ENCODE peak calls at places on chromosomes 6 and 20, in six cellular contexts. One of them, this sample, is unnamed.

GRCh38 chr6:133169901-133170300 is 71.3 kb upstream of the EYA4 start:
- DNase-seq in GM12878: no peak
- DNase-seq in K562: no peak
- DNase-seq in HepG2: no peak
- DNase-seq in HCT116: no peak
- DNase-seq in H1: no peak
- DNase-seq in this sample: no peak

GRCh38 chr6:15935661-15936060 is 193.2 kb upstream of the MYLIP start:
- DNase-seq in K562: no peak
- DNase-seq in HCT116: no peak
- DNase-seq in GM12878: no peak
- DNase-seq in H1: no peak
- DNase-seq in HepG2: no peak
- DNase-seq in this sample: no peak

GRCh38 chr6:13924949-13925881 is at the start of gene RNF182:
- DNase-seq in HepG2: no peak
- DNase-seq in H1: no peak
- DNase-seq in HCT116: no peak
- DNase-seq in K562: peak; percentile 93
- DNase-seq in GM12878: no peak
- DNase-seq in this sample: peak; percentile 18

GRCh38 chr6:145929037-145929633 is 35.0 kb downstream of the SHPRH start:
- DNase-seq in GM12878: no peak
- DNase-seq in K562: peak; percentile 26
- DNase-seq in H1: no peak
- DNase-seq in HCT116: peak; percentile 7
- DNase-seq in HepG2: peak; percentile 49
- DNase-seq in this sample: peak; percentile 53

GRCh38 chr6:128739112-128739511 is 143.8 kb upstream of the LAMA2 start:
- DNase-seq in HCT116: peak; percentile 27
- DNase-seq in K562: no peak
- DNase-seq in HepG2: no peak
- DNase-seq in GM12878: no peak
- DNase-seq in H1: no peak
- DNase-seq in this sample: no peak

GRCh38 chr6:47144306-47144705 is 102.2 kb upstream of the ADGRF1 start:
- DNase-seq in HepG2: no peak
- DNase-seq in K562: no peak
- DNase-seq in HCT116: no peak
- DNase-seq in GM12878: no peak
- DNase-seq in H1: no peak
- DNase-seq in this sample: no peak

GRCh38 chr20:25464501-25465204 is 57.2 kb downstream of the GINS1 start:
- DNase-seq in K562: no peak
- DNase-seq in HepG2: no peak
- DNase-seq in HCT116: no peak
- DNase-seq in GM12878: no peak
- DNase-seq in H1: no peak
- DNase-seq in this sample: no peak

GRCh38 chr20:40638414-40638813 is 50.6 kb downstream of the MAFB start:
- DNase-seq in HepG2: no peak
- DNase-seq in GM12878: no peak
- DNase-seq in H1: peak; percentile 14
- DNase-seq in K562: no peak
- DNase-seq in HCT116: no peak
- DNase-seq in this sample: no peak

GRCh38 chr6:33161354-33162320 is 30.6 kb downstream of the COL11A2 start:
- DNase-seq in HCT116: peak; percentile 18
- DNase-seq in GM12878: no peak
- DNase-seq in H1: peak; percentile 97
- DNase-seq in K562: peak; percentile 94
- DNase-seq in HepG2: peak; percentile 23
- DNase-seq in this sample: peak; percentile 63

GRCh38 chr6:21886601-21887091 is 293.1 kb downstream of the SOX4 start:
- DNase-seq in H1: no peak
- DNase-seq in K562: no peak
- DNase-seq in HepG2: no peak
- DNase-seq in HCT116: no peak
- DNase-seq in GM12878: no peak
- DNase-seq in this sample: peak; percentile 40

GRCh38 chr6:18343741-18344140 is 43.4 kb upstream of the RNF144B start:
- DNase-seq in GM12878: no peak
- DNase-seq in HepG2: no peak
- DNase-seq in K562: no peak
- DNase-seq in H1: no peak
- DNase-seq in HCT116: no peak
- DNase-seq in this sample: peak; percentile 91

GRCh38 chr20:7617797-7618196 is 322.5 kb downstream of the HAO1 start:
- DNase-seq in HCT116: no peak
- DNase-seq in GM12878: no peak
- DNase-seq in HepG2: no peak
- DNase-seq in K562: no peak
- DNase-seq in H1: no peak
- DNase-seq in this sample: peak; percentile 78

GRCh38 chr20:17796096-17796563 is 96.4 kb downstream of the BANF2 start:
- DNase-seq in GM12878: no peak
- DNase-seq in HCT116: no peak
- DNase-seq in HepG2: peak; percentile 82
- DNase-seq in K562: no peak
- DNase-seq in H1: no peak
- DNase-seq in this sample: peak; percentile 57

GRCh38 chr20:58099291-58099915 is 129.1 kb downstream of the ANKRD60 start:
- DNase-seq in H1: peak; percentile 32
- DNase-seq in K562: no peak
- DNase-seq in HCT116: no peak
- DNase-seq in GM12878: no peak
- DNase-seq in HepG2: no peak
- DNase-seq in this sample: no peak

DNA sequence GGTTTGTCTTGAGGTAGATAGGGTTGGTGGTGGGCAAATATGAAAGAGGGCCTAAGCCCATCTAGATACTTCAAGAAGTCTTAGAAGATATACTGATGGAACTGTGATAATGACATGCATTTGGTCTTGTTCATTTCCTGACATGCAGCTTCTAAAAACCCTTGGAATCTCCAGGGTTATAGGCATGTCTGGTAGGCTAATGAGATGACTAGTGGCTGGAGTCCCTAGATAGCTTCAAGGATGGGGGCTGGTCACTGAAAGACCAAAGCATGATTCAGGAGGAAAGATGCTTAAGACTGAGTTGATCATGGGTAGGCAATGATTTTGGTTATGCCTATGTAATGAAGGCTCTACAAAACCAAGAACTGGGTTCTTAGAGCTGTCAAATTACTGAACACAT is 217.9 kb upstream of the MOCS1 start:
- DNase-seq in HCT116: no peak
- DNase-seq in H1: no peak
- DNase-seq in K562: no peak
- DNase-seq in HepG2: no peak
- DNase-seq in GM12878: no peak
- DNase-seq in this sample: no peak
- TF ChIP-seq MAX in HCT116: no peak
- TF ChIP-seq MAX in H1: no peak
- TF ChIP-seq MAX in K562: no peak
- TF ChIP-seq MAX in HepG2: no peak
- TF ChIP-seq MAX in GM12878: no peak
- TF ChIP-seq MAX in this sample: no peak

GRCh38 chr6:127120787-127121636 is 2.5 kb downstream of the RSPO3 start:
- DNase-seq in HepG2: peak; percentile 63
- DNase-seq in K562: peak; percentile 55
- DNase-seq in HCT116: peak; percentile 63
- DNase-seq in GM12878: peak; percentile 24
- DNase-seq in H1: peak; percentile 89
- DNase-seq in this sample: peak; percentile 88
- TF ChIP-seq EZH2 in HepG2: no peak
- TF ChIP-seq EZH2 in K562: no peak
- TF ChIP-seq EZH2 in HCT116: no peak
- TF ChIP-seq EZH2 in GM12878: no peak
- TF ChIP-seq EZH2 in H1: peak; percentile 66
- TF ChIP-seq EZH2 in this sample: no peak

GRCh38 chr20:46573788-46574581 is 23.5 kb upstream of the OCSTAMP start:
- DNase-seq in GM12878: no peak
- DNase-seq in HepG2: no peak
- DNase-seq in K562: no peak
- DNase-seq in HCT116: no peak
- DNase-seq in H1: no peak
- DNase-seq in this sample: peak; percentile 35

GRCh38 chr20:46573234-46573633 is 22.8 kb upstream of the OCSTAMP start:
- DNase-seq in K562: peak; percentile 25
- DNase-seq in H1: no peak
- DNase-seq in GM12878: no peak
- DNase-seq in HepG2: no peak
- DNase-seq in HCT116: no peak
- DNase-seq in this sample: peak; percentile 51

GRCh38 chr20:46572790-46573189 is 22.3 kb upstream of the OCSTAMP start:
- DNase-seq in GM12878: no peak
- DNase-seq in HCT116: no peak
- DNase-seq in K562: no peak
- DNase-seq in HepG2: no peak
- DNase-seq in H1: no peak
- DNase-seq in this sample: peak; percentile 2

GRCh38 chr20:46571418-46571817 is 21.0 kb upstream of the OCSTAMP start:
- DNase-seq in K562: no peak
- DNase-seq in HCT116: no peak
- DNase-seq in H1: no peak
- DNase-seq in HepG2: no peak
- DNase-seq in GM12878: no peak
- DNase-seq in this sample: no peak

DNA sequence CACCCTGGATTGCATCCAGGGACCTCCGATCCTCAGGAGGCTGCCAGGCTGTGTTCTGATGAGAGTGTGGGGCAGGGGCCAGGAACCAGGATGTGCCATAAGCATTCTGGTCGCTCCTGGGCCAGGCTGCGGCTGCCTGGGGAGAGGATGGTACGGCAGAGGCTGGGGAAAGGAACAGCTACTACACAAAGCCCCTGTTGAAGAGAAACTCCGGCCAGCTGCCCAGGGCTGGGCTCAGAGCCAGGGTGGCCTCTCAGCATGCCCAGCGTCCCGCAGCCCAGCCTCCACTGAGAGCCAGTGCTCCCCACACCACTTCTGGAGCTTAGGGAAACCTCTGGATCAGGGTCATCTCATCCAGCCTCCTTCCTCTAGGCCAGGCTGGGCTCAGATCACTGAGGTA is 21.7 kb upstream of the OCSTAMP start:
- DNase-seq in HepG2: no peak
- DNase-seq in GM12878: no peak
- DNase-seq in K562: no peak
- DNase-seq in H1: no peak
- DNase-seq in HCT116: no peak
- DNase-seq in this sample: peak; percentile 55
- TF ChIP-seq MAX in HepG2: no peak
- TF ChIP-seq MAX in GM12878: no peak
- TF ChIP-seq MAX in K562: no peak
- TF ChIP-seq MAX in H1: no peak
- TF ChIP-seq MAX in HCT116: no peak
- TF ChIP-seq MAX in this sample: no peak

GRCh38 chr6:159169557-159170332 is 545 bp downstream of the FNDC1 start:
- DNase-seq in HepG2: no peak
- DNase-seq in H1: peak; percentile 74
- DNase-seq in GM12878: no peak
- DNase-seq in K562: no peak
- DNase-seq in HCT116: no peak
- DNase-seq in this sample: peak; percentile 2
- TF ChIP-seq EZH2 in HepG2: no peak
- TF ChIP-seq EZH2 in H1: peak; percentile 86
- TF ChIP-seq EZH2 in GM12878: peak; percentile 11
- TF ChIP-seq EZH2 in K562: no peak
- TF ChIP-seq EZH2 in HCT116: no peak
- TF ChIP-seq EZH2 in this sample: peak; percentile 85

DNA sequence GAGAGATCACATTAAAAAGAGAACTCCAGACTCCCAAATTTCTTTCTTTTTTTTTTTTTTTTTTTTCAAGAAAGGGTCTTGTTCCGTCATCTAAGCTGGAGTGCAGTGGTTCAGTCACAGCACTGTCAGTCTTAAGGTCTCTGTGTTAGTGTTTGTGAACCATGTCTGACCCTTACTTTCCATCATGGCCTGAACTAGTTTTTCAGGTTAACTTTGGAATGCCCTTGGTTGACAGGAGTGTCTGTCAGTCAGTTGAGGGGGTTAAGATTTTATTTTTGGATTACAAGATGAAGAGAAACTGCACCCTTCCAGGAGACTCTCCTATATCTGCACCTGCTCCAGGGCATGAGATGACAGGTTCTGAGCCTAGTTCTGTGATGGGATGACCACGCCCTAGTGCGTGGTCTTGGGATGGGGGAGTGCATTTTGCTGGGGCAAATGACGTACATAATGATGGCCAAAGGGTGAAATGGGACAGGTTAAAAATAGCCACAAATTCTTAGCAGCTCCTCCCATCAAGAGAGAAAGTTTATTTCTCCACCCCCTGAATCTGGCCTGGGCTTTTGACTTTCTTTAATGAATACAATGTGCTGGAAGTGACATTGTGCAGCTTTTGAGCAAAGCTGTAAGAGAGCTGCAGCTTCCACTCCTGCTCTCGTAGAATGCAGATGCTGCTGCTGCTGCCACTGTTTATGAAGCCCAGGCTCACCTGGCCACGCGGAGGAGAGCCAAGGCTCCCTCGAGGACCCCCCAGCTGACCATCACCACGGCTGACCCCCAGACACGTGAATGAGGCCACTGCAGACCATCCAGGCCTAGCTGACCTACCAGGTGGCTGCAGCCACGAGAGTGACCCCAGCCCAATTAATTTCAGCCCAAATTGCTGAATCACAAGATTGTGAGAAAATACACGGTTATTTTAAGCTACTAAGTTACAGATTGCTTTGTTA is 29.7 kb upstream of the FAM50B start:
- DNase-seq in K562: no peak
- DNase-seq in HCT116: no peak
- DNase-seq in H1: no peak
- DNase-seq in GM12878: no peak
- DNase-seq in HepG2: no peak
- DNase-seq in this sample: no peak
- TF ChIP-seq MAX in K562: no peak
- TF ChIP-seq MAX in HCT116: no peak
- TF ChIP-seq MAX in H1: no peak
- TF ChIP-seq MAX in GM12878: no peak
- TF ChIP-seq MAX in HepG2: no peak
- TF ChIP-seq MAX in this sample: no peak

GRCh38 chr20:10463622-10464021 is 28.5 kb downstream of the SLX4IP start:
- DNase-seq in K562: no peak
- DNase-seq in HCT116: no peak
- DNase-seq in H1: no peak
- DNase-seq in HepG2: peak; percentile 77
- DNase-seq in GM12878: no peak
- DNase-seq in this sample: no peak

GRCh38 chr20:10467985-10468845 is 33.1 kb downstream of the SLX4IP start:
- DNase-seq in H1: no peak
- DNase-seq in HepG2: no peak
- DNase-seq in K562: no peak
- DNase-seq in HCT116: no peak
- DNase-seq in GM12878: no peak
- DNase-seq in this sample: peak; percentile 89

GRCh38 chr20:10469599-10469998 is 34.5 kb downstream of the SLX4IP start:
- DNase-seq in GM12878: no peak
- DNase-seq in HepG2: peak; percentile 77
- DNase-seq in HCT116: peak; percentile 46
- DNase-seq in K562: peak; percentile 10
- DNase-seq in H1: no peak
- DNase-seq in this sample: peak; percentile 90

GRCh38 chr20:10466325-10466724 is 31.2 kb downstream of the SLX4IP start:
- DNase-seq in K562: no peak
- DNase-seq in GM12878: no peak
- DNase-seq in H1: no peak
- DNase-seq in HCT116: no peak
- DNase-seq in HepG2: no peak
- DNase-seq in this sample: peak; percentile 86

GRCh38 chr20:10466855-10467254 is 31.8 kb downstream of the SLX4IP start:
- DNase-seq in HCT116: no peak
- DNase-seq in H1: no peak
- DNase-seq in K562: no peak
- DNase-seq in GM12878: no peak
- DNase-seq in HepG2: no peak
- DNase-seq in this sample: peak; percentile 30
- TF ChIP-seq EZH2 in HCT116: no peak
- TF ChIP-seq EZH2 in H1: no peak
- TF ChIP-seq EZH2 in K562: no peak
- TF ChIP-seq EZH2 in GM12878: no peak
- TF ChIP-seq EZH2 in HepG2: no peak
- TF ChIP-seq EZH2 in this sample: no peak

This sample was measured in endothelial cell of umbilical vein.